ENCODE peak calls at places on chromosomes 11 and 22, in six cellular contexts. X is esophagus squamous epithelium; F is pancreas; B is GM20000; E is Peyer's patch; U is CD8-positive, alpha-beta T cell. P is an unnamed sample.
A peak's percentile ranks its signal among the peaks of the same experiment; 100 is the strongest.

GRCh38 chr11:58531865-58532341 is 24.0 kb upstream of the OR5B21 start:
- DNase-seq in X (no peak), F (peak; percentile 60), B (no peak), E (no peak), U (no peak), P (no peak)

GRCh38 chr22:46794491-46794890 is 32.0 kb downstream of the TBC1D22A start:
- DNase-seq in X (no peak), F (no peak), B (no peak), E (peak; percentile 25), U (no peak), P (no peak)

GRCh38 chr11:61098778-61099177 is 3.5 kb upstream of the CD5 start:
- DNase-seq in X (no peak), F (no peak), B (no peak), E (no peak), U (no peak), P (no peak)

GRCh38 chr11:123233280-123233977 is 38.4 kb upstream of the CLMP start:
- DNase-seq in X (no peak), F (no peak), B (peak; percentile 58), E (no peak), U (no peak), P (no peak)

GRCh38 chr22:25494774-25495173 is 69.7 kb upstream of the GRK3 start:
- DNase-seq in X (no peak), F (no peak), B (peak; percentile 48), E (no peak), U (no peak), P (no peak)

GRCh38 chr11:33065445-33066178 is 26.2 kb downstream of the TCP11L1 start:
- DNase-seq in X (no peak), F (peak; percentile 83), B (peak; percentile 68), E (peak; percentile 83), U (peak; percentile 66), P (peak; percentile 87)

GRCh38 chr11:121443688-121444275 is 8.3 kb upstream of the SORL1 start:
- DNase-seq in X (no peak), F (no peak), B (no peak), E (no peak), U (no peak), P (no peak)

GRCh38 chr11:120306519-120307242 is 18.4 kb upstream of the TLCD5 start:
- DNase-seq in X (no peak), F (no peak), B (no peak), E (no peak), U (no peak), P (no peak)

GRCh38 chr11:35298369-35298768 is 121.0 kb downstream of the SLC1A2 start:
- DNase-seq in X (no peak), F (no peak), B (no peak), E (no peak), U (no peak), P (no peak)

GRCh38 chr11:118619444-118620205 is 12.2 kb downstream of the PHLDB1 start:
- DNase-seq in X (no peak), F (no peak), B (no peak), E (peak; percentile 20), U (no peak), P (no peak)

GRCh38 chr11:11841121-11841604 is 609 bp upstream of the USP47 start:
- DNase-seq in X (no peak), F (no peak), B (no peak), E (no peak), U (peak; percentile 16), P (no peak)

GRCh38 chr11:61092280-61092766 is 10.0 kb upstream of the CD5 start:
- DNase-seq in X (no peak), F (no peak), B (peak; percentile 65), E (no peak), U (no peak), P (no peak)

GRCh38 chr11:32809313-32809712 is 14.9 kb upstream of the CCDC73 start:
- DNase-seq in X (no peak), F (no peak), B (peak; percentile 71), E (peak; percentile 55), U (peak; percentile 8), P (no peak)

GRCh38 chr22:36385491-36386350 is 2.0 kb downstream of the MYH9 start:
- DNase-seq in X (no peak), F (peak; percentile 92), B (no peak), E (peak; percentile 66), U (no peak), P (no peak)

GRCh38 chr11:105489431-105489830 is 120.4 kb upstream of the GRIA4 start:
- DNase-seq in X (no peak), F (no peak), B (no peak), E (no peak), U (no peak), P (no peak)

GRCh38 chr22:45242778-45243191 is 2.1 kb upstream of the KIAA0930 start:
- DNase-seq in X (no peak), F (peak; percentile 82), B (no peak), E (no peak), U (no peak), P (no peak)

GRCh38 chr11:92495107-92495793 is 270.6 kb downstream of the FAT3 start:
- DNase-seq in X (no peak), F (no peak), B (no peak), E (no peak), U (no peak), P (no peak)

GRCh38 chr11:60890696-60891095 is 15.7 kb downstream of the PRPF19 start:
- DNase-seq in X (no peak), F (no peak), B (no peak), E (no peak), U (no peak), P (no peak)

GRCh38 chr11:64265176-64266160 is 14.1 kb downstream of the PLCB3 start:
- DNase-seq in X (no peak), F (peak; percentile 75), B (no peak), E (no peak), U (no peak), P (no peak)

GRCh38 chr22:29216873-29217666 is 11.4 kb downstream of the EMID1 start:
- DNase-seq in X (no peak), F (peak; percentile 90), B (no peak), E (no peak), U (no peak), P (no peak)

GRCh38 chr11:44178381-44178780 is 82.9 kb downstream of the EXT2 start:
- DNase-seq in X (no peak), F (no peak), B (no peak), E (no peak), U (no peak), P (no peak)

GRCh38 chr11:62592989-62593421 is 1.7 kb upstream of the TUT1 start:
- DNase-seq in X (no peak), F (peak; percentile 25), B (no peak), E (no peak), U (no peak), P (no peak)

GRCh38 chr11:62592216-62592815 is 993 bp upstream of the TUT1 start:
- DNase-seq in X (no peak), F (no peak), B (no peak), E (no peak), U (no peak), P (no peak)

GRCh38 chr11:62591448-62592215 is at the start of gene TUT1:
- DNase-seq in X (peak; percentile 89), F (peak; percentile 96), B (peak; percentile 88), E (peak; percentile 94), U (peak; percentile 93), P (peak; percentile 98)

GRCh38 chr11:62593434-62594044 is 2.2 kb upstream of the TUT1 start:
- DNase-seq in X (no peak), F (peak; percentile 75), B (peak; percentile 59), E (peak; percentile 85), U (peak; percentile 61), P (no peak)

DNA sequence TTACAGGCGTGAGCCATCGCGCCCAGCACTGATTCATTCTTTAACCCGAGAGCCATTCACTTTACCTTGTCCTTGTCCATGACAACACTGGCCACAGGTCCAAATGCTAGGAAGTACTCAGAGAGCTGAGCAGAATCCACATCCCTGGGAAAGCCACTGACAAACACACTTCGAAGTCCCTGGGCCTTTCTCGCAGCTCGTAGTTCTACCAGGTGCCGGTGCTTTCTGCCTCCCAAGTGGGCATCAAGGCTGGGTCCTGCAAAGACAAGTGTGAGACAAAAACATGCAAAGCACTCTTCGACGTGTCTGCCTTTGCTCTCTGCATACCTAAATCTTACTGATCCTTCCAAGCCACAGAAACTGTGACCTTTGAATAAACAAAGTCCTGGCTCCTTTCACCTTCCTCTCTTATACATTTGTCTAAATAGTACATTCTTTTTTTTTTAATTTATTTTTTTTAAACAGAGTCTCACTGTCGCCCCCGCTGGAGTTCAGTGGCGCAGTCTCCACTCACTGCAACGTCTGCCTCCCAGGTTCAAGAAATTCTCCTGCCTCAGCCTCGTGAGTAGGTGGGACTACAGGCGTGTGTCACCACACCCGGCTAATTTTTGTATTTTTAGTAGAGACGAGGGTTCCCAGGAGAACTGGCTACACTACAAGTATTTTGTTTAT is 2.2 kb downstream of the TUT1 start:
- DNase-seq in X (no peak), F (no peak), B (no peak), E (no peak), U (no peak), P (no peak)
- TF ChIP-seq CTCF in X (no peak), F (no peak), B (no peak), E (no peak), U (no peak), P (peak; percentile 45)

GRCh38 chr11:56816259-56816658 is 67.8 kb upstream of the OR9G4 start:
- DNase-seq in X (no peak), F (no peak), B (no peak), E (no peak), U (no peak), P (no peak)
- TF ChIP-seq CTCF in X (no peak), F (no peak), B (no peak), E (no peak), U (no peak), P (no peak)

GRCh38 chr22:39308614-39309363 is 10.6 kb downstream of the RPL3 start:
- DNase-seq in X (no peak), F (peak; percentile 45), B (no peak), E (no peak), U (no peak), P (peak; percentile 95)

GRCh38 chr22:39306456-39307361 is 12.7 kb downstream of the RPL3 start:
- DNase-seq in X (no peak), F (peak; percentile 71), B (no peak), E (no peak), U (peak; percentile 28), P (no peak)

GRCh38 chr22:39311592-39312400 is 7.6 kb downstream of the RPL3 start:
- DNase-seq in X (no peak), F (peak; percentile 81), B (no peak), E (peak; percentile 48), U (no peak), P (no peak)

GRCh38 chr22:39309881-39310714 is 9.3 kb downstream of the RPL3 start:
- DNase-seq in X (no peak), F (no peak), B (no peak), E (peak; percentile 45), U (no peak), P (no peak)

DNA sequence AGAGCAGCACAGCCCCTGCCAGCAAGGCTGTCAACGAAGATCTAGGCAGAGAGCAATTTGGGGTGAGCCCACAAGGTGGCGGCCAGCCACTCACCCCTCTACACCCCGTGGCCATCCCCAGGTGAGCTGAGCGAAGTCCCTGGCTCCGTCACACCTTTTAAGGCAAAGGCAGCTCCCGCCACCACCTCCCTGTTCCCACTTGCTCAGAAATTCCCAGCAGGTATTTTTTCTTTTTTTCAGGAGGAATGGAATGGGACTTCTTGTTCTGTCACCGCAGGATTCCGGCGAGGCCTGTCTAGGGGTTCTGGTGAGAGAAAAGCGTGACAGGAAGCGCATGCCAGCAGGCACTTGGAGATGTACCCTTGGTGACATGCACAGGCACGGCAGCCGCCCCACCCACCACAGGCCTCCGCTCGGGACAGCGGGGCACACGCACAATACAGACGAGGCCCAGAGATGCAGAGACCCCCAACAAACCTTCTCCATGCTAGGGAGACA is 10.0 kb downstream of the RPL3 start:
- DNase-seq in X (no peak), F (peak; percentile 52), B (no peak), E (no peak), U (no peak), P (no peak)
- TF ChIP-seq CTCF in X (peak; percentile 32), F (no peak), B (no peak), E (no peak), U (no peak), P (peak; percentile 40)

GRCh38 chr11:49995559-49995958 is 13.2 kb upstream of the OR4C12 start:
- DNase-seq in X (no peak), F (no peak), B (no peak), E (no peak), U (no peak), P (no peak)
- TF ChIP-seq CTCF in X (peak; percentile 25), F (peak; percentile 30), B (no peak), E (no peak), U (no peak), P (peak; percentile 16)

P was measured in osteocyte.